ENCODE peak calls at places on chromosomes 6 and 20, in eight cellular contexts. Y, M, F, H, Z, P, Q and A are unnamed samples.

GRCh38 chr6:158960046-158960445 is 40.0 kb downstream of the RSPH3 start:
- DNase-seq in Z (no peak), H (no peak), Y (no peak), Q (no peak), F (no peak), M (no peak), P (no peak), A (no peak)

GRCh38 chr6:49497308-49497707 is 2.4 kb upstream of the GLYATL3 start:
- DNase-seq in M (no peak), H (no peak), Q (no peak), F (no peak), P (no peak), Y (no peak), Z (no peak), A (no peak)

GRCh38 chr6:145070791-145071190 is 664.5 kb downstream of the EPM2A start:
- DNase-seq in Q (peak), M (no peak), P (no peak), Y (no peak), F (no peak), H (no peak), Z (no peak), A (no peak)

GRCh38 chr6:36984581-36985383 is 1.2 kb downstream of the MTCH1 start:
- DNase-seq in P (no peak), Q (peak), Y (no peak), H (peak), F (no peak), M (no peak), Z (peak), A (no peak)

GRCh38 chr6:79073888-79074287 is 4.2 kb downstream of the PHIP start:
- DNase-seq in Z (no peak), H (no peak), F (no peak), Q (no peak), P (no peak), M (no peak), Y (no peak), A (no peak)

GRCh38 chr20:46261456-46262253 is 46.6 kb downstream of the CDH22 start:
- DNase-seq in F (no peak), P (no peak), Y (no peak), M (no peak), Z (no peak), Q (no peak), H (no peak), A (no peak)

GRCh38 chr20:4961746-4962145 is 39.6 kb downstream of the SLC23A2 start:
- DNase-seq in Z (no peak), F (no peak), Q (no peak), M (no peak), Y (peak), P (no peak), H (peak), A (no peak)

GRCh38 chr20:59308493-59309201 is 8.2 kb downstream of the EDN3 start:
- DNase-seq in Q (no peak), Y (no peak), H (no peak), Z (no peak), P (no peak), F (no peak), M (no peak), A (no peak)